ENCODE peak calls at places on chromosomes 3 and 15, in six cellular contexts. R is GM12865, V is heart left ventricle, M is ascending aorta, A is WTC11, U is glutamatergic neuron. O is an unnamed sample.

GRCh38 chr3:144915202-144915601 is 943.6 kb downstream of the DIPK2A start:
- DNase-seq in R (peak; percentile 7), V (no peak), M (no peak), A (no peak), U (no peak), O (no peak)

GRCh38 chr15:26294062-26294689 is 431.0 kb upstream of the ATP10A start:
- DNase-seq in R (no peak), V (peak; percentile 44), M (no peak), A (peak; percentile 61), U (peak; percentile 37), O (no peak)

GRCh38 chr3:60445416-60445815 is 805.8 kb downstream of the FHIT start:
- DNase-seq in R (no peak), V (no peak), M (no peak), A (no peak), U (no peak), O (no peak)

GRCh38 chr3:66485291-66485968 is 15.4 kb downstream of the LRIG1 start:
- DNase-seq in R (no peak), V (no peak), M (no peak), A (no peak), U (no peak), O (no peak)

GRCh38 chr3:15804553-15805095 is 6.8 kb upstream of the ANKRD28 start:
- DNase-seq in R (peak; percentile 71), V (no peak), M (no peak), A (no peak), U (no peak), O (peak; percentile 14)

GRCh38 chr3:58041826-58042324 is 33.7 kb downstream of the FLNB start:
- DNase-seq in R (peak; percentile 90), V (no peak), M (no peak), A (no peak), U (no peak), O (peak; percentile 60)

GRCh38 chr3:189304465-189305341 is 132.9 kb downstream of the TPRG1 start:
- DNase-seq in R (peak; percentile 33), V (no peak), M (no peak), A (peak; percentile 25), U (no peak), O (no peak)

GRCh38 chr3:102079809-102080197 is 230.5 kb downstream of the NFKBIZ start:
- DNase-seq in R (no peak), V (no peak), M (no peak), A (no peak), U (no peak), O (no peak)

GRCh38 chr15:28017423-28017924 is 81.6 kb downstream of the OCA2 start:
- DNase-seq in R (peak; percentile 9), V (no peak), M (no peak), A (peak; percentile 31), U (peak; percentile 50), O (no peak)

GRCh38 chr15:51718199-51718598 is 19.3 kb downstream of the LYSMD2 start:
- DNase-seq in R (no peak), V (no peak), M (no peak), A (no peak), U (no peak), O (no peak)

GRCh38 chr3:171806200-171807128 is 3.8 kb downstream of the PLD1 start:
- DNase-seq in R (peak; percentile 60), V (no peak), M (no peak), A (no peak), U (no peak), O (no peak)

GRCh38 chr3:58623961-58624360 is 42.6 kb downstream of the FAM3D start:
- DNase-seq in R (no peak), V (no peak), M (no peak), A (no peak), U (no peak), O (no peak)

GRCh38 chr15:78345726-78346125 is 5.6 kb downstream of the CRABP1 start:
- DNase-seq in R (no peak), V (no peak), M (no peak), A (no peak), U (no peak), O (no peak)

GRCh38 chr3:62587579-62588031 is 214.3 kb upstream of the FEZF2 start:
- DNase-seq in R (no peak), V (no peak), M (no peak), A (no peak), U (no peak), O (no peak)

GRCh38 chr15:68652141-68652540 is 73.3 kb downstream of the CORO2B start:
- DNase-seq in R (no peak), V (peak; percentile 66), M (no peak), A (no peak), U (no peak), O (no peak)

GRCh38 chr3:57942872-57943283 is 65.3 kb upstream of the FLNB start:
- DNase-seq in R (no peak), V (peak; percentile 61), M (no peak), A (no peak), U (no peak), O (no peak)

GRCh38 chr15:65796610-65797012 is 4.5 kb upstream of the DENND4A start:
- DNase-seq in R (no peak), V (no peak), M (no peak), A (no peak), U (no peak), O (no peak)

GRCh38 chr3:158668506-158668905 is 3.9 kb downstream of the LXN start:
- DNase-seq in R (no peak), V (no peak), M (no peak), A (no peak), U (no peak), O (no peak)

GRCh38 chr3:64878372-64878771 is 190.6 kb upstream of the ADAMTS9 start:
- DNase-seq in R (no peak), V (no peak), M (no peak), A (no peak), U (no peak), O (no peak)

GRCh38 chr3:180855364-180855763 is 57.1 kb upstream of the FXR1 start:
- DNase-seq in R (peak; percentile 24), V (no peak), M (no peak), A (peak; percentile 68), U (no peak), O (no peak)

GRCh38 chr15:96334705-96335428 is 4.4 kb downstream of the NR2F2 start:
- DNase-seq in R (no peak), V (no peak), M (no peak), A (no peak), U (no peak), O (no peak)

GRCh38 chr15:57591822-57592367 is at the start of gene MYZAP:
- DNase-seq in R (no peak), V (peak; percentile 66), M (no peak), A (peak; percentile 66), U (peak; percentile 49), O (peak; percentile 66)

GRCh38 chr15:42306681-42307080 is 33.4 kb upstream of the TMEM87A start:
- DNase-seq in R (no peak), V (no peak), M (no peak), A (no peak), U (no peak), O (no peak)

GRCh38 chr3:139533781-139534443 is 5.6 kb downstream of the RBP1 start:
- DNase-seq in R (peak; percentile 15), V (peak; percentile 43), M (no peak), A (no peak), U (peak; percentile 40), O (no peak)

GRCh38 chr15:60496853-60497252 is 17.9 kb upstream of the ICE2 start:
- DNase-seq in R (no peak), V (no peak), M (no peak), A (no peak), U (no peak), O (no peak)

GRCh38 chr15:58065011-58065444 is 483 bp downstream of the ALDH1A2 start:
- DNase-seq in R (no peak), V (peak; percentile 20), M (no peak), A (peak; percentile 46), U (peak; percentile 18), O (no peak)

GRCh38 chr3:130725746-130726145 is 20.9 kb downstream of the PIK3R4 start:
- DNase-seq in R (no peak), V (no peak), M (no peak), A (no peak), U (no peak), O (no peak)

GRCh38 chr3:140522653-140523380 is 155.0 kb upstream of the TRIM42 start:
- DNase-seq in R (no peak), V (no peak), M (no peak), A (no peak), U (no peak), O (no peak)

GRCh38 chr15:79431636-79432344 is at the start of gene MINAR1:
- DNase-seq in R (no peak), V (no peak), M (no peak), A (peak; percentile 47), U (peak; percentile 80), O (peak; percentile 50)
- TF ChIP-seq CTCF in R (no peak), V (no peak), M (peak; percentile 30), A (no peak), U (peak; percentile 25), O (no peak)

DNA sequence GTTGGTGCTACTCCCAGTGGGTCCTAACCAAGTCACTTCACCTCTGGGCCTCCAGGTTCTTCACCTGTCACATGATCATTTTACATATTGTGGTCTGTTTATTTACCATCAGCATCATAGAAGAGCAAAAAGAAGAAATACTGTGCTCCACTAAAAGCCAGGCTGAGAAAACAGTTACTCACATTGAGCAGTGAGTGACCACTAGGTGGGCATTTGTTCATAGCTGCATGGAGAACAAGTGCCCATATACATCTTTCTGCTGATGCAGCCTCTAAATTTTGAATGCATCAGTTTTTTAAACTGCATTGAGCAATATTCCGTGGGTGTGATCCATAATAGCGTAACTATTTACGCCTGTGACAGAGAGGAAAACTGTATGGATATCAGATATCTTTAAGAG is 76.2 kb downstream of the DCUN1D1 start:
- DNase-seq in R (no peak), V (no peak), M (no peak), A (no peak), U (no peak), O (no peak)
- TF ChIP-seq CTCF in R (peak; percentile 2), V (no peak), M (no peak), A (no peak), U (no peak), O (no peak)

GRCh38 chr3:43105597-43106292 is at the start of gene POMGNT2:
- DNase-seq in R (peak; percentile 75), V (peak; percentile 91), M (peak; percentile 45), A (peak; percentile 91), U (peak; percentile 95), O (peak; percentile 92)
- TF ChIP-seq CTCF in R (no peak), V (peak; percentile 30), M (no peak), A (no peak), U (no peak), O (no peak)

GRCh38 chr3:108357042-108357441 is 60.7 kb downstream of the HHLA2 start:
- DNase-seq in R (no peak), V (no peak), M (no peak), A (no peak), U (no peak), O (no peak)

GRCh38 chr3:108354562-108354961 is 58.2 kb downstream of the HHLA2 start:
- DNase-seq in R (no peak), V (no peak), M (no peak), A (no peak), U (no peak), O (no peak)

GRCh38 chr3:108346301-108346989 is 50.1 kb downstream of the HHLA2 start:
- DNase-seq in R (no peak), V (no peak), M (no peak), A (no peak), U (no peak), O (no peak)

DNA sequence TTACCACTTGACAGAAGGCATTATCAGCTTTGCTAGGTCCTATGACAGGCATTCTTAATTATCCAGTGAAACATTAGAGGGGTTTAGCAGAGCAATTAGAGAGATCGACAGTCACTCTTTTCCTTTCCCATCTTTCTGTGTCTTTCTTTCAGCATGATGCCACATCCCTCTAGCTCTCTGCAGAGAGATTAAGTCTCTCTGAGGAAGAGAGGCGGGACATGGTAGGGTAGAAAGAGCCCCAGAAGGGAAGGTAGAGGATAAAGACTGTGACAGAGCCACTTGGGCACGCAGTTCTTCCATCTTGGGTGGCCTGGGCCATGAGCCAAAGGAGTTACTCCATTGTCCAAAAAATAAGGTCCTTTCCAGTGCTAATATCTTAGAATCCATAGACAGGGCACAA is 55.8 kb downstream of the HHLA2 start:
- DNase-seq in R (no peak), V (no peak), M (no peak), A (no peak), U (no peak), O (no peak)
- TF ChIP-seq CTCF in R (no peak), V (no peak), M (no peak), A (no peak), U (no peak), O (no peak)

O was measured in GM20000.